ENCODE peak calls at places on chromosome 7, in five cellular contexts. L is Peyer's patch, N is iPS-NIHi11, Q is HCT116, R is A549. A is an unnamed sample.

GRCh38 chr7:149330914-149331567 is 69.0 kb downstream of the ZNF783 start:
- DNase-seq in N (no peak), L (no peak), Q (peak; percentile 10), R (no peak), A (no peak)

GRCh38 chr7:105885386-105886111 is 9.2 kb upstream of the ATXN7L1 start:
- DNase-seq in N (no peak), R (no peak), Q (no peak), L (no peak), A (peak; percentile 36)

GRCh38 chr7:18508441-18509427 is 13.2 kb downstream of the HDAC9 start:
- DNase-seq in N (peak; percentile 36), R (peak; percentile 23), L (no peak), Q (peak; percentile 66), A (no peak)

GRCh38 chr7:75876126-75876881 is 2.5 kb upstream of the RHBDD2 start:
- DNase-seq in R (no peak), Q (no peak), L (no peak), N (no peak), A (no peak)

GRCh38 chr7:26492816-26493215 is 201.2 kb downstream of the SNX10 start:
- DNase-seq in N (no peak), Q (no peak), L (no peak), R (no peak), A (no peak)

GRCh38 chr7:18086165-18087030 is 58.8 kb upstream of the PRPS1L1 start:
- DNase-seq in L (no peak), Q (no peak), N (peak; percentile 69), R (peak; percentile 18), A (peak; percentile 89)

GRCh38 chr7:26078437-26079362 is 73.3 kb upstream of the NFE2L3 start:
- DNase-seq in L (peak; percentile 92), R (peak; percentile 78), N (peak; percentile 80), Q (peak; percentile 41), A (peak; percentile 51)

GRCh38 chr7:78530351-78530750 is 731.8 kb downstream of the PHTF2 start:
- DNase-seq in Q (no peak), L (no peak), N (no peak), R (no peak), A (no peak)

GRCh38 chr7:130970696-130971095 is 236.7 kb upstream of the KLF14 start:
- DNase-seq in R (no peak), N (no peak), L (no peak), Q (no peak), A (no peak)

GRCh38 chr7:152893801-152894294 is 134.3 kb downstream of the ACTR3B start:
- DNase-seq in N (no peak), Q (no peak), L (no peak), R (no peak), A (no peak)